ENCODE peak calls at places on chromosomes 5 and 9, in ten cellular contexts. Q, M, G, N, U, W, T, Y, S and Z are unnamed samples.

GRCh38 chr9:137355445-137356365 is 53.6 kb upstream of the NRARP start:
- DNase-seq in Q (no peak), M (peak; percentile 12), G (no peak), N (no peak), U (no peak), W (no peak), T (no peak), Y (no peak), S (no peak), Z (no peak)

GRCh38 chr9:77820293-77820954 is 172.3 kb upstream of the GNA14 start:
- DNase-seq in Q (no peak), M (peak; percentile 83), G (peak; percentile 55), N (no peak), U (no peak), W (peak; percentile 94), T (no peak), Y (no peak), S (peak; percentile 46), Z (no peak)

GRCh38 chr5:55636711-55637110 is 75.4 kb downstream of the SLC38A9 start:
- DNase-seq in Q (peak; percentile 39), M (peak; percentile 12), G (peak; percentile 59), N (no peak), U (no peak), W (peak; percentile 68), T (peak; percentile 88), Y (peak; percentile 87), S (peak; percentile 60), Z (no peak)

GRCh38 chr9:22141906-22142305 is 132.8 kb upstream of the CDKN2B start:
- DNase-seq in Q (peak; percentile 8), M (peak; percentile 18), G (peak; percentile 74), N (no peak), U (no peak), W (peak; percentile 43), T (no peak), Y (no peak), S (no peak), Z (no peak)

GRCh38 chr9:131745611-131746010 is 5.7 kb upstream of the RAPGEF1 start:
- DNase-seq in Q (no peak), M (no peak), G (no peak), N (no peak), U (no peak), W (no peak), T (no peak), Y (no peak), S (no peak), Z (no peak)

GRCh38 chr5:176185133-176185733 is 53.0 kb upstream of the SIMC1 start:
- DNase-seq in Q (no peak), M (peak; percentile 31), G (no peak), N (no peak), U (no peak), W (no peak), T (no peak), Y (no peak), S (no peak), Z (peak; percentile 43)

GRCh38 chr9:125376261-125377226 is 114.9 kb downstream of the GAPVD1 start:
- DNase-seq in Q (no peak), M (no peak), G (no peak), N (no peak), U (no peak), W (no peak), T (no peak), Y (no peak), S (no peak), Z (no peak)

GRCh38 chr5:31502506-31502905 is 29.4 kb downstream of the DROSHA start:
- DNase-seq in Q (no peak), M (peak; percentile 18), G (peak; percentile 11), N (no peak), U (no peak), W (peak; percentile 3), T (no peak), Y (no peak), S (no peak), Z (no peak)

GRCh38 chr5:153960269-153961215 is 78.2 kb downstream of the FAM114A2 start:
- DNase-seq in Q (no peak), M (no peak), G (no peak), N (no peak), U (no peak), W (peak; percentile 24), T (no peak), Y (peak; percentile 94), S (no peak), Z (peak; percentile 66)

DNA sequence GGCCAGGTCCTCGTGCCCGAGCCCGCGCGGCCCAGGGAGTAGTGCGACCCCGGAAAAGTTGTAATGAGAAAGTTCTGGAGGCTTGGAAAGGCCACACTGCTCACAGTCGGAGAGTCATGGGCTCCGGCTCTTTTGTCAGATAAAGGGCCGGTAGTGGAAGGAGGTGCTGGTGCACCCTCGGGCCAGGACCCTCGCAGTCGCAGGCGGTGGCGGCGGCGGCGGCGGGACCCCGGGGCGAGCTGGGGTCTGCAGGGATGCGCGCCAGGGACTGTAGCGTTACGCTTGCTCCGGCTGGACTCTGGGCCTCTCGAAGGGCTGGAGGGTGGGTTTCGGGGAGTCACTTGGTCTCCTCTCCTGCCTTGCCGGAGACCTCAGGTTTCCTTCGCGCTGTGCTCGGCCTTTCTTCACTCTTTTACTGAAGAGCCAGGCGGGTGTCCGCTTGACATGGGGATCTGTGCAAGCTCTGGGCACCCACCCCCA is 1.5 kb downstream of the RORB start:
- DNase-seq in Q (no peak), M (no peak), G (no peak), N (no peak), U (peak; percentile 31), W (peak; percentile 23), T (no peak), Y (peak; percentile 50), S (peak; percentile 1), Z (peak; percentile 78)
- H3K9ac ChIP-seq in Q (no peak overlapping the region), M (no peak overlapping the region), G (no peak overlapping the region), N (no peak overlapping the region), U (peak overlapping the region; percentile 85), W (no peak overlapping the region), T (no peak overlapping the region), Y (peak overlapping the region; percentile 17), S (peak overlapping the region; percentile 68), Z (no peak overlapping the region)

DNA sequence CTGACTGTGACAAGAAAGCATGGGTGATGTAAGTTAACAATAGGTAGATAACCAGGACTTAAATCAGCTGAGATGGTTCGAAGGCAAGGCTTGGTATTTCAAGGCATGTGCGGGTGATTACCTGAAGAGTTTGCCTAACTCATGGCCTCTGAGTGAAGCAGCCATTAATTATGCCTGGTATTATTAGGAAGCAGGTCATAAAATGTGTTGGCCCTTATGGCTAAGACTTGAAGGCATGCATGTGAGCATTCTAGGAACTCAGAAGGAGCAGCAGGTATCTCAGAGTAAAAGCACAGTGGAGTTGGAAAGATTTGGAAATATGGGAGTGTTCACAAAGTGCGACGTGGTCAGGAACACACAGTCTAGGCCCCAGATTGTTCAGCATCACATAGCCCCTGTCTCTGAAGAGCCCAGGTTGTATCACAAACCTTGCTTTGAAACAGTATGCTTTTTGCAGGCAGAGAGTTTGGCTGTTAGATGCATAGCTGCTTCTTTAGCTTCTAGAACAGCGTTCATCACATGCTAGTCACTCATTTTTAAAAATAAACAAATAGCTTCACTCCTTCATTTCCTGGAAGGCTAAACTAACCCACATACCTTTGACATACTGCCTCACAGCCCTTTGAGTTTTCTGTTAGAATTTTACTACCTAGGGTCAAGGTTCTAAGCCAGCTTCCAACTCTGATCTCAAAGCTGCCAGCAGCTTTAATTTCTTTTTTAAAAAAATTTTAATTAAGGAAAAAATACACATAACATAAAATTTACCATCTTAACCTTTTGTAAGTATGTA is 2.1 kb downstream of the HEXB start:
- DNase-seq in Q (no peak), M (peak; percentile 67), G (peak; percentile 38), N (no peak), U (no peak), W (peak; percentile 21), T (no peak), Y (no peak), S (no peak), Z (no peak)
- H3K4me3 ChIP-seq in Q (no peak overlapping the region), M (no peak overlapping the region), G (peak overlapping the region; percentile 29), N (no peak overlapping the region), U (no peak overlapping the region), W (no peak overlapping the region), T (no peak overlapping the region), Y (no peak overlapping the region), S (no peak overlapping the region), Z (no peak overlapping the region)

DNA sequence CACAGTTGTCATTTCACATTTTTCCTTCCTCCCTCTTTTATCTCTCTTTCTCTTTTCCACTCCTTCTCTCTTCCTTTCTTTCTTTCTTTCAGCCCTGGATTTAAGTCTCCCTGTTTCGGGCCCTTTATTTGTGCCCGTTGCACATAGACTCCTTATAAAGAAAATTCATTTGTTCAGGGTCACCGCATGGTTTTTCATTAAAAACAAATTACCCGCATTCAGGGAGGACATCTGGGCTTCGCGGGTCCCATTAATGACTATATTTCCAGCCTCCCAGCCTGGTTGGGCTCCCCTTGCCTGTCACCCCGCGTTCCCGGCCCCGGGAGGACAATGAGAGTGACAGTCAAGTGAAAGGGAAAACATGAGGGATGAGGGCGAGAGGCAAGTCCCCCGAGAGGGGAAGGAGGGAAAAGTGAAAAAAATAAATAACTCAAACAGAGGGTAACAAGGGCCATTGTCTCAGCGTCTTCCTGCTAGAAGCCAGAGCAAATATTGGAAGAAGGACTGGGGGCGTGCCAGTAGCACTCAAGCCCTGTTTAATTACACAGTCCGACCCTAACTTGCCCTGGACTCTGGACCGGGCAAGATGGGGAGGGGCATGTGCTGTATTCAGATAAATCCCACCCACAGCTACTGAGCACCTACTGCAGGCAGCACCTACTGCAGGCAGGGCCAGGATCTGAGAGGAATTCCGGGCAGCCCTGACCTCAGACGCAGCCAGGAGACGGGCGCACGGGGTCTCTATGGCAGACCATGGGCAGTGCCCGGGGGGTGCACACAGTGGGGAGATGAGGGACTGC is 166.2 kb downstream of the PAX5 start:
- DNase-seq in Q (peak; percentile 98), M (no peak), G (no peak), N (no peak), U (no peak), W (no peak), T (no peak), Y (no peak), S (no peak), Z (no peak)
- H3K9ac ChIP-seq in Q (peak overlapping the region; percentile 18), M (no peak overlapping the region), G (no peak overlapping the region), N (no peak overlapping the region), U (peak overlapping the region; percentile 38), W (no peak overlapping the region), T (no peak overlapping the region), Y (no peak overlapping the region), S (no peak overlapping the region), Z (no peak overlapping the region)

GRCh38 chr9:126479515-126479914 is 134.2 kb upstream of the LMX1B start:
- DNase-seq in Q (no peak), M (no peak), G (no peak), N (no peak), U (no peak), W (no peak), T (peak; percentile 22), Y (no peak), S (no peak), Z (no peak)

GRCh38 chr9:126483468-126484056 is 130.2 kb upstream of the LMX1B start:
- DNase-seq in Q (no peak), M (no peak), G (no peak), N (no peak), U (no peak), W (no peak), T (peak; percentile 57), Y (no peak), S (no peak), Z (no peak)

GRCh38 chr9:126480810-126481209 is 132.9 kb upstream of the LMX1B start:
- DNase-seq in Q (no peak), M (no peak), G (no peak), N (no peak), U (no peak), W (no peak), T (peak; percentile 8), Y (no peak), S (no peak), Z (no peak)

GRCh38 chr9:126481862-126482261 is 131.9 kb upstream of the LMX1B start:
- DNase-seq in Q (no peak), M (no peak), G (no peak), N (no peak), U (no peak), W (no peak), T (no peak), Y (no peak), S (no peak), Z (no peak)

GRCh38 chr9:126482361-126483044 is 131.2 kb upstream of the LMX1B start:
- DNase-seq in Q (no peak), M (peak; percentile 41), G (peak; percentile 72), N (no peak), U (peak; percentile 71), W (peak; percentile 85), T (peak; percentile 81), Y (peak; percentile 89), S (peak; percentile 79), Z (peak; percentile 89)
- H3K4me3 ChIP-seq in Q (no peak overlapping the region), M (no peak overlapping the region), G (no peak overlapping the region), N (no peak overlapping the region), U (peak overlapping the region; percentile 73), W (peak overlapping the region; percentile 51), T (no peak overlapping the region), Y (no peak overlapping the region), S (no peak overlapping the region), Z (no peak overlapping the region)